ENCODE peak calls at places on chromosomes 3 and 15, in five cellular contexts. E is mesenteric fat pad, R is transverse colon, Z is 8988T, K is T-cell. M is an unnamed sample.

GRCh38 chr3:122586098-122586497 is 8.6 kb downstream of the PARP15 start:
- DNase-seq in E (no peak), R (no peak), Z (no peak), K (no peak), M (no peak)

GRCh38 chr15:78904599-78905358 is 32.1 kb downstream of the MORF4L1 start:
- DNase-seq in E (no peak), R (no peak), Z (no peak), K (no peak), M (no peak)

GRCh38 chr3:107117922-107118576 is 259.2 kb upstream of the CCDC54 start:
- DNase-seq in E (no peak), R (no peak), Z (peak), K (no peak), M (peak)

GRCh38 chr3:27360113-27361078 is 8.8 kb downstream of the NEK10 start:
- DNase-seq in E (no peak), R (peak), Z (no peak), K (no peak), M (peak)

GRCh38 chr15:32096867-32097266 is 66.6 kb downstream of the CHRNA7 start:
- DNase-seq in E (no peak), R (no peak), Z (no peak), K (no peak), M (no peak)

GRCh38 chr3:56321892-56322291 is 146.4 kb downstream of the ERC2 start:
- DNase-seq in E (no peak), R (no peak), Z (no peak), K (no peak), M (no peak)

GRCh38 chr15:63407612-63408011 is 26.0 kb upstream of the CA12 start:
- DNase-seq in E (no peak), R (no peak), Z (no peak), K (no peak), M (no peak)

GRCh38 chr15:101504866-101505609 is 15.5 kb upstream of the PCSK6 start:
- DNase-seq in E (no peak), R (no peak), Z (no peak), K (no peak), M (peak)

GRCh38 chr3:49707113-49707480 is 12.4 kb downstream of the AMIGO3 start:
- DNase-seq in E (no peak), R (no peak), Z (no peak), K (no peak), M (no peak)

GRCh38 chr15:72892986-72893385 is 109.4 kb upstream of the ADPGK start:
- DNase-seq in E (no peak), R (no peak), Z (no peak), K (no peak), M (no peak)

GRCh38 chr3:123149525-123149924 is 52.2 kb upstream of the SEC22A start:
- DNase-seq in E (no peak), R (no peak), Z (no peak), K (no peak), M (no peak)

GRCh38 chr15:71806452-71806931 is 3.9 kb upstream of the NR2E3 start:
- DNase-seq in E (no peak), R (no peak), Z (no peak), K (no peak), M (peak)

GRCh38 chr3:11655188-11655928 is 11.6 kb upstream of the VGLL4 start:
- DNase-seq in E (no peak), R (no peak), Z (no peak), K (peak), M (no peak)

GRCh38 chr3:61564405-61565059 is 3.2 kb downstream of the PTPRG start:
- DNase-seq in E (peak), R (peak), Z (peak), K (no peak), M (peak)

GRCh38 chr15:76998661-76999285 is 3.8 kb downstream of the PSTPIP1 start:
- DNase-seq in E (no peak), R (no peak), Z (no peak), K (no peak), M (no peak)

GRCh38 chr3:66648975-66649374 is 148.2 kb upstream of the LRIG1 start:
- DNase-seq in E (no peak), R (no peak), Z (no peak), K (no peak), M (no peak)

GRCh38 chr3:67083277-67083676 is 85.2 kb downstream of the KBTBD8 start:
- DNase-seq in E (no peak), R (no peak), Z (no peak), K (peak), M (no peak)

GRCh38 chr3:107404727-107405519 is 27.7 kb downstream of the CCDC54 start:
- DNase-seq in E (no peak), R (no peak), Z (no peak), K (no peak), M (peak)

GRCh38 chr3:186413615-186414415 is 51.8 kb upstream of the DGKG start:
- DNase-seq in E (no peak), R (peak), Z (no peak), K (no peak), M (peak)

GRCh38 chr3:139633511-139633910 is 44.3 kb downstream of the NMNAT3 start:
- DNase-seq in E (no peak), R (no peak), Z (no peak), K (no peak), M (no peak)

GRCh38 chr15:39594764-39595620 is 14.1 kb downstream of the THBS1 start:
- DNase-seq in E (no peak), R (no peak), Z (no peak), K (no peak), M (peak)

GRCh38 chr15:61337541-61337940 is 108.4 kb upstream of the RORA start:
- DNase-seq in E (no peak), R (no peak), Z (no peak), K (no peak), M (no peak)

GRCh38 chr15:80141916-80142598 is 10.7 kb upstream of the FAH start:
- DNase-seq in E (no peak), R (no peak), Z (no peak), K (no peak), M (peak)

GRCh38 chr15:75554717-75555116 is 24.4 kb downstream of the PTPN9 start:
- DNase-seq in E (no peak), R (no peak), Z (no peak), K (no peak), M (no peak)

GRCh38 chr15:48880070-48880634 is 2.2 kb downstream of the EID1 start:
- DNase-seq in E (no peak), R (no peak), Z (no peak), K (no peak), M (no peak)

GRCh38 chr3:49133226-49133951 is 539 bp upstream of the LAMB2 start:
- DNase-seq in E (no peak), R (peak), Z (peak), K (no peak), M (peak)

GRCh38 chr15:69034352-69034751 is 19.9 kb downstream of the NOX5 start:
- DNase-seq in E (no peak), R (no peak), Z (peak), K (no peak), M (peak)

GRCh38 chr3:129185774-129186173 is 2.1 kb upstream of the CNBP start:
- DNase-seq in E (no peak), R (no peak), Z (no peak), K (no peak), M (no peak)

GRCh38 chr3:36650271-36650671 is 114.1 kb downstream of the DCLK3 start:
- DNase-seq in E (no peak), R (no peak), Z (no peak), K (no peak), M (no peak)

GRCh38 chr3:60610441-60611112 is 640.7 kb downstream of the FHIT start:
- DNase-seq in E (no peak), R (peak), Z (no peak), K (no peak), M (peak)

GRCh38 chr3:52494446-52494845 is 692 bp upstream of the STAB1 start:
- DNase-seq in E (no peak), R (no peak), Z (no peak), K (no peak), M (no peak)

GRCh38 chr3:71560665-71561064 is 22.9 kb downstream of the FOXP1 start:
- DNase-seq in E (no peak), R (no peak), Z (no peak), K (no peak), M (peak)

M was measured in renal cortical epithelial cell.